ENCODE peak calls at places on chromosomes 3 and 15, in four cellular contexts. One of them, this sample, is unnamed.

GRCh38 chr15:81962438-81962837 is 83.4 kb downstream of the MEX3B start:
- DNase-seq in Right ventricle myocardium superior: no peak
- DNase-seq in psoas muscle: no peak
- DNase-seq in bronchial epithelial cell: no peak
- DNase-seq in this sample: no peak

GRCh38 chr3:16467368-16467767 is 46.1 kb downstream of the RFTN1 start:
- DNase-seq in Right ventricle myocardium superior: no peak
- DNase-seq in bronchial epithelial cell: no peak
- DNase-seq in psoas muscle: no peak
- DNase-seq in this sample: no peak

GRCh38 chr3:4776980-4777581 is 202.2 kb upstream of the BHLHE40 start:
- DNase-seq in Right ventricle myocardium superior: no peak
- DNase-seq in bronchial epithelial cell: peak
- DNase-seq in psoas muscle: no peak
- DNase-seq in this sample: peak

GRCh38 chr3:156519758-156520162 is 35.2 kb downstream of the SSR3 start:
- DNase-seq in bronchial epithelial cell: peak
- DNase-seq in psoas muscle: no peak
- DNase-seq in Right ventricle myocardium superior: no peak
- DNase-seq in this sample: peak

GRCh38 chr15:53611145-53611920 is 148.1 kb downstream of the WDR72 start:
- DNase-seq in psoas muscle: no peak
- DNase-seq in bronchial epithelial cell: peak
- DNase-seq in Right ventricle myocardium superior: no peak
- DNase-seq in this sample: no peak

GRCh38 chr3:143529018-143529478 is 319.2 kb downstream of the SLC9A9 start:
- DNase-seq in psoas muscle: peak
- DNase-seq in bronchial epithelial cell: no peak
- DNase-seq in Right ventricle myocardium superior: peak
- DNase-seq in this sample: no peak

GRCh38 chr3:9033867-9034266 is 70.6 kb upstream of the RAD18 start:
- DNase-seq in bronchial epithelial cell: peak
- DNase-seq in Right ventricle myocardium superior: no peak
- DNase-seq in psoas muscle: no peak
- DNase-seq in this sample: no peak

GRCh38 chr15:91224750-91225380 is 124.8 kb downstream of the SV2B start:
- DNase-seq in psoas muscle: no peak
- DNase-seq in Right ventricle myocardium superior: no peak
- DNase-seq in bronchial epithelial cell: peak
- DNase-seq in this sample: peak

GRCh38 chr3:113668015-113668414 is 28.4 kb downstream of the USF3 start:
- DNase-seq in Right ventricle myocardium superior: no peak
- DNase-seq in bronchial epithelial cell: peak
- DNase-seq in psoas muscle: no peak
- DNase-seq in this sample: no peak

GRCh38 chr15:90300988-90301715 is 35.7 kb downstream of the NGRN start:
- DNase-seq in bronchial epithelial cell: peak
- DNase-seq in Right ventricle myocardium superior: peak
- DNase-seq in psoas muscle: peak
- DNase-seq in this sample: peak

GRCh38 chr15:59296181-59296617 is 76.5 kb downstream of the MYO1E start:
- DNase-seq in psoas muscle: no peak
- DNase-seq in Right ventricle myocardium superior: no peak
- DNase-seq in bronchial epithelial cell: no peak
- DNase-seq in this sample: peak

GRCh38 chr3:170426240-170426797 is 7.7 kb downstream of the CLDN11 start:
- DNase-seq in psoas muscle: no peak
- DNase-seq in bronchial epithelial cell: no peak
- DNase-seq in Right ventricle myocardium superior: no peak
- DNase-seq in this sample: no peak

GRCh38 chr3:97257942-97258341 is 443.5 kb downstream of the EPHA6 start:
- DNase-seq in psoas muscle: no peak
- DNase-seq in bronchial epithelial cell: no peak
- DNase-seq in Right ventricle myocardium superior: no peak
- DNase-seq in this sample: no peak

This sample was measured in mammary epithelial cell.